ENCODE peak calls at places on chromosomes 1 and 21, in nine cellular contexts. F is dorsolateral prefrontal cortex, M is SJSA1, A is endothelial cell of umbilical vein, K is stomach, I is AG04450, P is pancreas, T is HFF-Myc, G is coronary artery. C is an unnamed sample.

GRCh38 chr1:52592637-52593323 is 9.4 kb upstream of the GPX7 start:
- DNase-seq in F (no peak), M (no peak), A (no peak), K (no peak), I (no peak), P (no peak), T (no peak), G (no peak), C (peak)

GRCh38 chr1:170162385-170163226 is 16.8 kb downstream of the NTMT2 start:
- DNase-seq in F (no peak), M (peak), A (peak), K (no peak), I (peak), P (no peak), T (peak), G (peak), C (no peak)

GRCh38 chr1:223711173-223711572 is 1.2 kb upstream of the CAPN2 start:
- DNase-seq in F (peak), M (no peak), A (no peak), K (peak), I (no peak), P (no peak), T (no peak), G (no peak), C (no peak)

GRCh38 chr1:234214911-234215892 is 158.1 kb upstream of the COA6 start:
- DNase-seq in F (peak), M (no peak), A (no peak), K (peak), I (no peak), P (peak), T (no peak), G (no peak), C (no peak)

GRCh38 chr21:45607021-45607921 is 36.3 kb upstream of the PCBP3 start:
- DNase-seq in F (no peak), M (no peak), A (no peak), K (no peak), I (no peak), P (no peak), T (no peak), G (peak), C (no peak)

GRCh38 chr1:217087981-217088380 is 364.8 kb upstream of the ESRRG start:
- DNase-seq in F (no peak), M (no peak), A (no peak), K (no peak), I (no peak), P (no peak), T (no peak), G (no peak), C (no peak)

GRCh38 chr1:50968884-50969610 is 998 bp upstream of the CDKN2C start:
- DNase-seq in F (peak), M (peak), A (peak), K (peak), I (no peak), P (peak), T (no peak), G (peak), C (peak)

GRCh38 chr1:11169202-11169601 is 20.0 kb upstream of the ANGPTL7 start:
- DNase-seq in F (no peak), M (no peak), A (no peak), K (no peak), I (no peak), P (no peak), T (no peak), G (no peak), C (no peak)

GRCh38 chr21:45590726-45591618 is 48.7 kb upstream of the SLC19A1 start:
- DNase-seq in F (no peak), M (no peak), A (no peak), K (no peak), I (no peak), P (peak), T (no peak), G (peak), C (peak)

GRCh38 chr1:16286122-16286521 is 49.1 kb upstream of the CPLANE2 start:
- DNase-seq in F (no peak), M (no peak), A (no peak), K (no peak), I (no peak), P (no peak), T (no peak), G (no peak), C (no peak)

GRCh38 chr1:12615166-12615915 is 2.7 kb downstream of the DHRS3 start:
- DNase-seq in F (no peak), M (no peak), A (peak), K (no peak), I (no peak), P (no peak), T (no peak), G (no peak), C (peak)

GRCh38 chr1:112704908-112705627 is 1.9 kb downstream of the RHOC start:
- DNase-seq in F (no peak), M (peak), A (peak), K (peak), I (peak), P (peak), T (peak), G (peak), C (peak)

GRCh38 chr1:112956503-112957132 is 622 bp upstream of the SLC16A1 start:
- DNase-seq in F (peak), M (peak), A (no peak), K (no peak), I (no peak), P (peak), T (no peak), G (peak), C (no peak)

GRCh38 chr1:247456914-247457638 is 828 bp downstream of the OR2B11 start:
- DNase-seq in F (no peak), M (no peak), A (no peak), K (no peak), I (no peak), P (no peak), T (no peak), G (no peak), C (no peak)

GRCh38 chr1:169694304-169694703 is 17.1 kb downstream of the SELL start:
- DNase-seq in F (no peak), M (no peak), A (peak), K (no peak), I (no peak), P (no peak), T (no peak), G (no peak), C (no peak)

GRCh38 chr1:184664042-184664659 is 90.5 kb downstream of the EDEM3 start:
- DNase-seq in F (peak), M (peak), A (peak), K (peak), I (peak), P (peak), T (no peak), G (no peak), C (peak)

GRCh38 chr21:43337901-43338655 is 88.9 kb downstream of the SIK1 start:
- DNase-seq in F (peak), M (no peak), A (no peak), K (no peak), I (no peak), P (no peak), T (no peak), G (no peak), C (no peak)

GRCh38 chr1:9807541-9807940 is 16.2 kb downstream of the CLSTN1 start:
- DNase-seq in F (no peak), M (no peak), A (no peak), K (no peak), I (no peak), P (no peak), T (no peak), G (no peak), C (peak)

GRCh38 chr1:111725192-111725591 is 14.0 kb downstream of the INKA2 start:
- DNase-seq in F (no peak), M (no peak), A (no peak), K (no peak), I (no peak), P (no peak), T (no peak), G (no peak), C (no peak)

GRCh38 chr1:182198006-182198605 is 136.6 kb upstream of the ZNF648 start:
- DNase-seq in F (no peak), M (no peak), A (no peak), K (no peak), I (no peak), P (no peak), T (no peak), G (no peak), C (peak)

GRCh38 chr21:23977971-23978370 is 1629.3 kb downstream of the MRPL39 start:
- DNase-seq in F (no peak), M (no peak), A (no peak), K (no peak), I (no peak), P (no peak), T (no peak), G (no peak), C (peak)

GRCh38 chr1:29513357-29513756 is 277.0 kb downstream of the PTPRU start:
- DNase-seq in F (no peak), M (peak), A (peak), K (peak), I (peak), P (no peak), T (peak), G (peak), C (peak)

GRCh38 chr21:26653431-26653830 is 80.3 kb upstream of the CYYR1 start:
- DNase-seq in F (no peak), M (no peak), A (no peak), K (no peak), I (no peak), P (no peak), T (no peak), G (no peak), C (no peak)

GRCh38 chr1:90362163-90362562 is 354.9 kb downstream of the BARHL2 start:
- DNase-seq in F (no peak), M (no peak), A (no peak), K (no peak), I (no peak), P (no peak), T (no peak), G (no peak), C (no peak)

GRCh38 chr1:28560886-28561285 is 8.0 kb downstream of the TRNAU1AP start:
- DNase-seq in F (no peak), M (no peak), A (no peak), K (no peak), I (no peak), P (no peak), T (no peak), G (no peak), C (no peak)

GRCh38 chr1:243267346-243268283 is 11.8 kb downstream of the SDCCAG8 start:
- DNase-seq in F (no peak), M (no peak), A (no peak), K (no peak), I (no peak), P (no peak), T (no peak), G (no peak), C (peak)

GRCh38 chr1:58874757-58875755 is 91.2 kb upstream of the JUN start:
- DNase-seq in F (no peak), M (no peak), A (peak), K (peak), I (no peak), P (no peak), T (no peak), G (no peak), C (no peak)

GRCh38 chr1:212974735-212975606 is 24.6 kb downstream of the VASH2 start:
- DNase-seq in F (no peak), M (no peak), A (no peak), K (peak), I (no peak), P (no peak), T (no peak), G (peak), C (no peak)

GRCh38 chr1:22123901-22124404 is 18.9 kb downstream of the WNT4 start:
- DNase-seq in F (no peak), M (no peak), A (no peak), K (no peak), I (no peak), P (no peak), T (no peak), G (no peak), C (no peak)

GRCh38 chr1:5651964-5652751 is 340.1 kb downstream of the NPHP4 start:
- DNase-seq in F (no peak), M (peak), A (no peak), K (no peak), I (no peak), P (peak), T (no peak), G (no peak), C (no peak)

GRCh38 chr1:244545511-244545910 is 84.4 kb downstream of the CATSPERE start:
- DNase-seq in F (no peak), M (no peak), A (no peak), K (no peak), I (no peak), P (no peak), T (no peak), G (no peak), C (no peak)

GRCh38 chr1:158013840-158014520 is 20.5 kb downstream of the KIRREL1 start:
- DNase-seq in F (no peak), M (no peak), A (no peak), K (no peak), I (no peak), P (no peak), T (no peak), G (no peak), C (no peak)

DNA sequence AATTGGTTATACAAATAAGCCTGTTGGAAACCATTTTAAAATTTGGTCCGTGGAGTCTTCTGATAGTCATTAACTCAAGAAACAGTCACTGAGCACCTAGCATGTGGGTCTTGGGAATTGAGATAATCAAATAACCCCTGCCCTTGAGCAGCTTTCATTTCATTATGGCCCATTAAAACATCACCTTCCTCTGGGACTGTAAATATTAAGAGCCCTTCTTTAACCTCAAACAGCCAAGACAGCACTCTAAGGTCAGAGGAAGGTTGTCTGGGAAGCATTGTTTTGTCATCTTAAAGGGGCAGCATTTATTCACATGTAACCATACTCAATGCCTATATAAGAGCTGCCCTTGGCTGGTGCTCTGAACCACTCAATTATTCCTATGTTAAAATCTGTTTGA is 610.3 kb upstream of the USP24 start:
- DNase-seq in F (no peak), M (no peak), A (no peak), K (no peak), I (no peak), P (no peak), T (no peak), G (no peak), C (no peak)
- H3K4me3 ChIP-seq in F (no peak), M (no peak), A (no peak), K (no peak), I (no peak), P (no peak), T (no peak), G (no peak), C (no peak)

GRCh38 chr1:209802780-209803152 is 3.2 kb downstream of the IRF6 start:
- DNase-seq in F (no peak), M (no peak), A (no peak), K (no peak), I (no peak), P (no peak), T (no peak), G (no peak), C (no peak)

GRCh38 chr1:209805875-209806760 is at the start of gene IRF6:
- DNase-seq in F (peak), M (no peak), A (peak), K (peak), I (no peak), P (peak), T (no peak), G (no peak), C (no peak)

GRCh38 chr1:209807509-209807908 is 1.6 kb upstream of the IRF6 start:
- DNase-seq in F (no peak), M (no peak), A (no peak), K (no peak), I (no peak), P (no peak), T (no peak), G (peak), C (no peak)

GRCh38 chr1:209803568-209803967 is 2.4 kb downstream of the IRF6 start:
- DNase-seq in F (no peak), M (no peak), A (peak), K (no peak), I (no peak), P (no peak), T (no peak), G (no peak), C (no peak)

GRCh38 chr1:209805341-209805781 is 581 bp downstream of the IRF6 start:
- DNase-seq in F (no peak), M (no peak), A (peak), K (peak), I (no peak), P (peak), T (no peak), G (no peak), C (no peak)
- H3K4me3 ChIP-seq in F (no peak), M (no peak), A (peak), K (peak), I (peak), P (peak), T (peak), G (peak), C (no peak)

DNA sequence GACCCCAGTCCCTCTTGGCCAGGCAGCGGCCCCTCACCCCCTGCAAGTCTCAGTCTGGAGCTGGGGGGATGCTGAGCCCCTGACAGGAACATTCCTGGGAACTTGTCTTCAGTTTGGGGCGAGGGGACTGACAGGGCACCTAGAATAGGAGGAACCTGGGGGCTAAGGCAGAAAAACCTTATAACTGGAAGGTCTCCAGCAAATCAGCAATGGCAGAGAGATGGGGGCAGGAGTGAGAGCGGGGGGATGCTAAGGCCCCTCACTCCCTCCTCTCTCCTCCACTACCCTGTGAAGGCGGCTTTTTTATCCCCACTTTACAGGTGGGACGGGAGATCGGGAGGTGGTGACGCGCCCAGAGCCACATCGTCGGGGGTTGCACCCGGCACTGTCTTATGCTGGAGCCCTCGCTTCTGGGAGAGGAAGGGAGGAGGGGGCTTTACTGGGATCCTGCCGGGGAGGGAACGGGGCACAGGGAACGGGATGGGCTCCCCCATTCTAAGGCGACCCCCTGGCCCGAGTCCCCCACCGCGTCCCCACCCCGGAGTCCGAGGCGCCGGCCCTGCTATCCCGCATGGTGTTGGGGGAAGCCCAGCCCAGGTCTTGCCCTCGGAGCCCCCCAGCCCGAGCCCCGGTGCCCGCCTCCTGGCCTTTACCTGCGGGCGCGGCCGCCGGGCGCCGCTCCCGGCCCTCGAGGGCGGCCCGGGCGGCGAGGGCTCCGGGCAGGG is 456 bp downstream of the COL8A2 start:
- DNase-seq in F (no peak), M (no peak), A (no peak), K (no peak), I (no peak), P (no peak), T (no peak), G (no peak), C (no peak)
- H3K4me3 ChIP-seq in F (no peak), M (no peak), A (no peak), K (peak), I (no peak), P (peak), T (no peak), G (peak), C (no peak)

DNA sequence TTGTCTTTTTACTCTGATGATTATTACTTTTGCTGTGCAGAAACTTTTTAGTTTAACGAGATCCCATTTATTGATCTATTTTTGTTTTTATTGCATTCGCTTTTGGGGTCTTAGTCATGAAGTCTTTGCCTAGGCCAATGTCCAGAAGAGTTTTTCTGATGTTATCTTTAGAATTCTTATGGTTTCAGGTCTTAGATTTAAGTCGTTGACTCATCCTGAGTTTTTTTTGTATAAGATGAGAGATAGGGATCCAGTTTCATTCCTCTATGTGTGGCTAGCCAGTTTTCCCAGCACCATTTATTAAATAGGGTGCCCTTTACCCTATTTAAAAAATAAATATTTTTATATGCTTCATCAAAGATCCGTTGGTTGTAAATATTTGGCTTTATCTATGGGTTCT is 13.2 kb downstream of the MAN1C1 start:
- DNase-seq in F (no peak), M (no peak), A (no peak), K (no peak), I (no peak), P (no peak), T (no peak), G (no peak), C (no peak)
- H3K4me3 ChIP-seq in F (no peak), M (no peak), A (no peak), K (no peak), I (no peak), P (no peak), T (no peak), G (no peak), C (no peak)

GRCh38 chr1:85846706-85847105 is 138.5 kb upstream of the ZNHIT6 start:
- DNase-seq in F (no peak), M (no peak), A (no peak), K (no peak), I (no peak), P (no peak), T (no peak), G (no peak), C (no peak)

GRCh38 chr1:85849660-85850059 is 141.4 kb upstream of the ZNHIT6 start:
- DNase-seq in F (no peak), M (no peak), A (no peak), K (no peak), I (no peak), P (no peak), T (no peak), G (no peak), C (no peak)

GRCh38 chr1:85850238-85850637 is 142.0 kb upstream of the ZNHIT6 start:
- DNase-seq in F (no peak), M (no peak), A (peak), K (no peak), I (peak), P (no peak), T (peak), G (no peak), C (no peak)

DNA sequence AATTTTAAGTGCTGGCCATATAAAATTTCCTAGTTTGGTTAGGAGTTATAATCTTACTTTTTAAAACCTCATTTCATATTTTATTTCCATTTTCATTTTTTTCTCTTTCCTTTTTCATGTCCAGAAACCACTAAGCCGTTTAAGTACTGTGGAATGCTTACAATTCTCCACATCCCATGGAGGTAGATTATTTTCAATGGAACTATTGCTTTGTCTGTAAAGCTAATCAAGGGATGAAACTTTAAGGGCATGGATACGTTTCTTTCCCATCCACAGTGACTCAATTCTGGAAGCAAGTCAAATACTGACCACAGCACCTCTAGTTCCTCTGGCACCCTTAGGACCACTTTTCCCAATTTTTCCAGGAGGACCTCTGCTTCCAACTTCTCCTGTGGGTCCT is 139.1 kb upstream of the ZNHIT6 start:
- DNase-seq in F (no peak), M (no peak), A (no peak), K (no peak), I (no peak), P (no peak), T (no peak), G (no peak), C (no peak)
- H3K4me3 ChIP-seq in F (no peak), M (no peak), A (no peak), K (no peak), I (no peak), P (no peak), T (no peak), G (no peak), C (no peak)

DNA sequence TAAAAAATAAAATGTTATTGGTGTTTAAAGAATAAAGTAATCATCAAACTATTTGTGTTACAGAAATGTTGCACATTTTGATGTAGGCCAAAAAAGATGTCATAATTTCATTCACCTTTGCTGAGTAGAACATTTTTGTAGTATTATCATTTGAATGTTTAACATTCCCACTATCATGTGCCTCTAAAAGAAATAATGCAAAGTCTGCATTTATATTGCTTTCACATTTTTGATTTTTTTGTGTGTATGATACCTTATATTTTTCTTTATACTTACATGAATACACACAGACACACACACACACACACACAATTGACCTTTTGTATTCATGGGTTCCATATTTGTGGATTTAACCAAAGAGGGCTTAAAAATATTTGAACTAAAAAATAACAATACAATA is 544.2 kb upstream of the ZRANB2 start:
- DNase-seq in F (no peak), M (no peak), A (no peak), K (no peak), I (no peak), P (no peak), T (no peak), G (no peak), C (no peak)
- H3K4me3 ChIP-seq in F (no peak), M (no peak), A (no peak), K (no peak), I (no peak), P (no peak), T (no peak), G (no peak), C (no peak)

C was measured in NB4.